ENCODE peak calls at places on chromosomes 7 and 10, in five cellular contexts. One of them, this sample, is unnamed.

GRCh38 chr10:113529575-113529974 is 23.3 kb upstream of the HABP2 start:
- DNase-seq in spleen: no peak
- DNase-seq in hepatic stellate cell: no peak
- DNase-seq in AG04450: no peak
- DNase-seq in activated CD4-positive, CD25-positive, alpha-beta regulatory T cell treated with anti-CD3 and anti-CD28 coated beads, Interleukin-2, amount 50 U/mL, for 72 hours: no peak
- DNase-seq in this sample: no peak

GRCh38 chr10:98511861-98512260 is 65.1 kb upstream of the HPS1 start:
- DNase-seq in spleen: no peak
- DNase-seq in hepatic stellate cell: no peak
- DNase-seq in AG04450: no peak
- DNase-seq in activated CD4-positive, CD25-positive, alpha-beta regulatory T cell treated with anti-CD3 and anti-CD28 coated beads, Interleukin-2, amount 50 U/mL, for 72 hours: no peak
- DNase-seq in this sample: no peak

GRCh38 chr10:125296598-125296997 is 136.2 kb upstream of the CTBP2 start:
- DNase-seq in spleen: no peak
- DNase-seq in hepatic stellate cell: no peak
- DNase-seq in AG04450: no peak
- DNase-seq in activated CD4-positive, CD25-positive, alpha-beta regulatory T cell treated with anti-CD3 and anti-CD28 coated beads, Interleukin-2, amount 50 U/mL, for 72 hours: no peak
- DNase-seq in this sample: no peak

GRCh38 chr7:55099086-55099831 is 80.4 kb downstream of the EGFR start:
- DNase-seq in spleen: no peak
- DNase-seq in hepatic stellate cell: no peak
- DNase-seq in AG04450: no peak
- DNase-seq in activated CD4-positive, CD25-positive, alpha-beta regulatory T cell treated with anti-CD3 and anti-CD28 coated beads, Interleukin-2, amount 50 U/mL, for 72 hours: no peak
- DNase-seq in this sample: no peak

GRCh38 chr7:55247466-55247865 is 117.7 kb upstream of the LANCL2 start:
- DNase-seq in spleen: no peak
- DNase-seq in hepatic stellate cell: no peak
- DNase-seq in AG04450: no peak
- DNase-seq in activated CD4-positive, CD25-positive, alpha-beta regulatory T cell treated with anti-CD3 and anti-CD28 coated beads, Interleukin-2, amount 50 U/mL, for 72 hours: no peak
- DNase-seq in this sample: no peak

GRCh38 chr7:158292948-158293347 is 294.7 kb downstream of the PTPRN2 start:
- DNase-seq in spleen: no peak
- DNase-seq in hepatic stellate cell: no peak
- DNase-seq in AG04450: no peak
- DNase-seq in activated CD4-positive, CD25-positive, alpha-beta regulatory T cell treated with anti-CD3 and anti-CD28 coated beads, Interleukin-2, amount 50 U/mL, for 72 hours: no peak
- DNase-seq in this sample: no peak

GRCh38 chr7:82079527-82079926 is 309.7 kb upstream of the HGF start:
- DNase-seq in spleen: no peak
- DNase-seq in hepatic stellate cell: no peak
- DNase-seq in AG04450: no peak
- DNase-seq in activated CD4-positive, CD25-positive, alpha-beta regulatory T cell treated with anti-CD3 and anti-CD28 coated beads, Interleukin-2, amount 50 U/mL, for 72 hours: no peak
- DNase-seq in this sample: no peak

GRCh38 chr7:35967366-35968139 is 166.7 kb downstream of the SEPTIN7 start:
- DNase-seq in spleen: no peak
- DNase-seq in hepatic stellate cell: no peak
- DNase-seq in AG04450: no peak
- DNase-seq in activated CD4-positive, CD25-positive, alpha-beta regulatory T cell treated with anti-CD3 and anti-CD28 coated beads, Interleukin-2, amount 50 U/mL, for 72 hours: no peak
- DNase-seq in this sample: no peak

GRCh38 chr10:61899997-61900828 is 1.3 kb upstream of the ARID5B start:
- DNase-seq in spleen: peak; percentile 92
- DNase-seq in hepatic stellate cell: peak; percentile 55
- DNase-seq in AG04450: no peak
- DNase-seq in activated CD4-positive, CD25-positive, alpha-beta regulatory T cell treated with anti-CD3 and anti-CD28 coated beads, Interleukin-2, amount 50 U/mL, for 72 hours: peak; percentile 39
- DNase-seq in this sample: peak; percentile 31

GRCh38 chr10:89554433-89554832 is 19.0 kb upstream of the SLC16A12 start:
- DNase-seq in spleen: no peak
- DNase-seq in hepatic stellate cell: no peak
- DNase-seq in AG04450: no peak
- DNase-seq in activated CD4-positive, CD25-positive, alpha-beta regulatory T cell treated with anti-CD3 and anti-CD28 coated beads, Interleukin-2, amount 50 U/mL, for 72 hours: no peak
- DNase-seq in this sample: no peak

GRCh38 chr10:6144609-6145413 is 56.0 kb downstream of the RBM17 start:
- DNase-seq in spleen: peak; percentile 99
- DNase-seq in hepatic stellate cell: peak; percentile 88
- DNase-seq in AG04450: peak; percentile 45
- DNase-seq in activated CD4-positive, CD25-positive, alpha-beta regulatory T cell treated with anti-CD3 and anti-CD28 coated beads, Interleukin-2, amount 50 U/mL, for 72 hours: peak; percentile 89
- DNase-seq in this sample: peak; percentile 82

GRCh38 chr10:28077889-28078288 is 79.0 kb upstream of the ODAD2 start:
- DNase-seq in spleen: no peak
- DNase-seq in hepatic stellate cell: no peak
- DNase-seq in AG04450: no peak
- DNase-seq in activated CD4-positive, CD25-positive, alpha-beta regulatory T cell treated with anti-CD3 and anti-CD28 coated beads, Interleukin-2, amount 50 U/mL, for 72 hours: no peak
- DNase-seq in this sample: no peak

GRCh38 chr10:104170610-104171269 is 48.8 kb downstream of the SFR1 start:
- DNase-seq in spleen: no peak
- DNase-seq in hepatic stellate cell: no peak
- DNase-seq in AG04450: no peak
- DNase-seq in activated CD4-positive, CD25-positive, alpha-beta regulatory T cell treated with anti-CD3 and anti-CD28 coated beads, Interleukin-2, amount 50 U/mL, for 72 hours: no peak
- DNase-seq in this sample: no peak

GRCh38 chr7:47610506-47611044 is 28.7 kb upstream of the TNS3 start:
- DNase-seq in spleen: no peak
- DNase-seq in hepatic stellate cell: peak; percentile 50
- DNase-seq in AG04450: peak; percentile 86
- DNase-seq in activated CD4-positive, CD25-positive, alpha-beta regulatory T cell treated with anti-CD3 and anti-CD28 coated beads, Interleukin-2, amount 50 U/mL, for 72 hours: no peak
- DNase-seq in this sample: no peak

GRCh38 chr7:135768467-135768866 is 19.9 kb upstream of the FAM180A start:
- DNase-seq in spleen: no peak
- DNase-seq in hepatic stellate cell: no peak
- DNase-seq in AG04450: no peak
- DNase-seq in activated CD4-positive, CD25-positive, alpha-beta regulatory T cell treated with anti-CD3 and anti-CD28 coated beads, Interleukin-2, amount 50 U/mL, for 72 hours: no peak
- DNase-seq in this sample: no peak

GRCh38 chr10:24721254-24722106 is 2.2 kb downstream of the ARHGAP21 start:
- DNase-seq in spleen: peak; percentile 78
- DNase-seq in hepatic stellate cell: no peak
- DNase-seq in AG04450: no peak
- DNase-seq in activated CD4-positive, CD25-positive, alpha-beta regulatory T cell treated with anti-CD3 and anti-CD28 coated beads, Interleukin-2, amount 50 U/mL, for 72 hours: no peak
- DNase-seq in this sample: no peak

GRCh38 chr10:89207801-89208551 is 859 bp upstream of the CH25H start:
- DNase-seq in spleen: peak; percentile 87
- DNase-seq in hepatic stellate cell: peak; percentile 45
- DNase-seq in AG04450: no peak
- DNase-seq in activated CD4-positive, CD25-positive, alpha-beta regulatory T cell treated with anti-CD3 and anti-CD28 coated beads, Interleukin-2, amount 50 U/mL, for 72 hours: peak; percentile 40
- DNase-seq in this sample: no peak

GRCh38 chr7:46679671-46680070 is 758.6 kb upstream of the IGFBP3 start:
- DNase-seq in spleen: no peak
- DNase-seq in hepatic stellate cell: no peak
- DNase-seq in AG04450: no peak
- DNase-seq in activated CD4-positive, CD25-positive, alpha-beta regulatory T cell treated with anti-CD3 and anti-CD28 coated beads, Interleukin-2, amount 50 U/mL, for 72 hours: no peak
- DNase-seq in this sample: no peak

GRCh38 chr10:25451401-25451800 is 276.6 kb downstream of the GPR158 start:
- DNase-seq in spleen: no peak
- DNase-seq in hepatic stellate cell: no peak
- DNase-seq in AG04450: no peak
- DNase-seq in activated CD4-positive, CD25-positive, alpha-beta regulatory T cell treated with anti-CD3 and anti-CD28 coated beads, Interleukin-2, amount 50 U/mL, for 72 hours: no peak
- DNase-seq in this sample: no peak

GRCh38 chr7:33392143-33392542 is 262.8 kb downstream of the BBS9 start:
- DNase-seq in spleen: no peak
- DNase-seq in hepatic stellate cell: no peak
- DNase-seq in AG04450: no peak
- DNase-seq in activated CD4-positive, CD25-positive, alpha-beta regulatory T cell treated with anti-CD3 and anti-CD28 coated beads, Interleukin-2, amount 50 U/mL, for 72 hours: no peak
- DNase-seq in this sample: no peak